ENCODE peak calls at places on chromosomes 16 and 17, in four cellular contexts. One of them, this sample, is unnamed.

GRCh38 chr17:1764274-1764673 is 2.4 kb downstream of the SERPINF1 start:
- DNase-seq in epithelial cell of esophagus: peak; percentile 90
- DNase-seq in NCI-H510A: no peak
- DNase-seq in AG10803: peak; percentile 94
- DNase-seq in this sample: peak; percentile 78

GRCh38 chr16:11312718-11313492 is 31.8 kb upstream of the PRM1 start:
- DNase-seq in NCI-H510A: no peak
- DNase-seq in epithelial cell of esophagus: peak; percentile 24
- DNase-seq in AG10803: peak; percentile 77
- DNase-seq in this sample: peak; percentile 78

GRCh38 chr16:49484454-49484853 is 110.8 kb downstream of the C16orf78 start:
- DNase-seq in epithelial cell of esophagus: no peak
- DNase-seq in NCI-H510A: peak; percentile 45
- DNase-seq in AG10803: no peak
- DNase-seq in this sample: peak; percentile 42

GRCh38 chr16:49857423-49858181 is 1.7 kb upstream of the ZNF423 start:
- DNase-seq in epithelial cell of esophagus: peak; percentile 56
- DNase-seq in AG10803: peak; percentile 33
- DNase-seq in NCI-H510A: peak; percentile 29
- DNase-seq in this sample: peak; percentile 73

GRCh38 chr16:69698404-69698803 is 28.0 kb downstream of the NQO1 start:
- DNase-seq in epithelial cell of esophagus: no peak
- DNase-seq in NCI-H510A: no peak
- DNase-seq in AG10803: no peak
- DNase-seq in this sample: no peak

GRCh38 chr17:60887607-60888028 is 210.0 kb downstream of the BCAS3 start:
- DNase-seq in NCI-H510A: no peak
- DNase-seq in AG10803: no peak
- DNase-seq in epithelial cell of esophagus: no peak
- DNase-seq in this sample: no peak

GRCh38 chr16:12862327-12862726 is 39.1 kb upstream of the SHISA9 start:
- DNase-seq in epithelial cell of esophagus: no peak
- DNase-seq in AG10803: no peak
- DNase-seq in NCI-H510A: no peak
- DNase-seq in this sample: no peak

GRCh38 chr16:19582050-19582784 is 26.7 kb downstream of the VPS35L start:
- DNase-seq in epithelial cell of esophagus: no peak
- DNase-seq in AG10803: no peak
- DNase-seq in NCI-H510A: no peak
- DNase-seq in this sample: no peak

GRCh38 chr16:58127634-58128033 is 1.5 kb downstream of the CFAP20 start:
- DNase-seq in epithelial cell of esophagus: no peak
- DNase-seq in AG10803: peak; percentile 15
- DNase-seq in NCI-H510A: no peak
- DNase-seq in this sample: peak; percentile 29

GRCh38 chr17:80984749-80985148 is 6.9 kb upstream of the CHMP6 start:
- DNase-seq in AG10803: peak; percentile 98
- DNase-seq in epithelial cell of esophagus: peak; percentile 61
- DNase-seq in NCI-H510A: no peak
- DNase-seq in this sample: peak; percentile 86

GRCh38 chr16:86626966-86627365 is 48.6 kb downstream of the FOXL1 start:
- DNase-seq in epithelial cell of esophagus: peak; percentile 35
- DNase-seq in NCI-H510A: no peak
- DNase-seq in AG10803: no peak
- DNase-seq in this sample: no peak

GRCh38 chr17:29562615-29563014 is 4.2 kb downstream of the ABHD15 start:
- DNase-seq in AG10803: no peak
- DNase-seq in epithelial cell of esophagus: no peak
- DNase-seq in NCI-H510A: no peak
- DNase-seq in this sample: no peak

GRCh38 chr16:84514874-84515835 is 10.7 kb upstream of the MEAK7 start:
- DNase-seq in NCI-H510A: peak; percentile 92
- DNase-seq in epithelial cell of esophagus: no peak
- DNase-seq in AG10803: no peak
- DNase-seq in this sample: no peak

GRCh38 chr17:82315703-82316358 is 1.6 kb downstream of the CD7 start:
- DNase-seq in AG10803: no peak
- DNase-seq in NCI-H510A: no peak
- DNase-seq in epithelial cell of esophagus: no peak
- DNase-seq in this sample: no peak

GRCh38 chr17:50834786-50835562 is 412 bp upstream of the WFIKKN2 start:
- DNase-seq in epithelial cell of esophagus: no peak
- DNase-seq in NCI-H510A: no peak
- DNase-seq in AG10803: no peak
- DNase-seq in this sample: peak; percentile 60

GRCh38 chr17:30236807-30237206 is 1.3 kb upstream of the SLC6A4 start:
- DNase-seq in NCI-H510A: no peak
- DNase-seq in epithelial cell of esophagus: peak; percentile 60
- DNase-seq in AG10803: peak; percentile 25
- DNase-seq in this sample: peak; percentile 23

GRCh38 chr17:59620518-59621259 is 994 bp downstream of the CLTC start:
- DNase-seq in epithelial cell of esophagus: peak; percentile 45
- DNase-seq in AG10803: peak; percentile 23
- DNase-seq in NCI-H510A: peak; percentile 47
- DNase-seq in this sample: peak; percentile 62

GRCh38 chr16:10575506-10576130 is 4.8 kb downstream of the EMP2 start:
- DNase-seq in epithelial cell of esophagus: no peak
- DNase-seq in AG10803: peak; percentile 53
- DNase-seq in NCI-H510A: no peak
- DNase-seq in this sample: peak; percentile 45

GRCh38 chr16:58022601-58023371 is 2.8 kb upstream of the MMP15 start:
- DNase-seq in AG10803: peak; percentile 78
- DNase-seq in epithelial cell of esophagus: peak; percentile 75
- DNase-seq in NCI-H510A: peak; percentile 56
- DNase-seq in this sample: peak; percentile 36

GRCh38 chr16:31365131-31365865 is 10.3 kb downstream of the ITGAX start:
- DNase-seq in NCI-H510A: no peak
- DNase-seq in AG10803: no peak
- DNase-seq in epithelial cell of esophagus: no peak
- DNase-seq in this sample: no peak

GRCh38 chr16:14309906-14310305 is 238.8 kb downstream of the MRTFB start:
- DNase-seq in AG10803: peak; percentile 80
- DNase-seq in epithelial cell of esophagus: peak; percentile 98
- DNase-seq in NCI-H510A: no peak
- DNase-seq in this sample: peak; percentile 77

GRCh38 chr17:80382446-80382845 is 32.5 kb upstream of the ENDOV start:
- DNase-seq in epithelial cell of esophagus: no peak
- DNase-seq in AG10803: no peak
- DNase-seq in NCI-H510A: no peak
- DNase-seq in this sample: no peak

GRCh38 chr17:1232786-1233185 is 37.5 kb upstream of the BHLHA9 start:
- DNase-seq in NCI-H510A: no peak
- DNase-seq in AG10803: peak; percentile 73
- DNase-seq in epithelial cell of esophagus: no peak
- DNase-seq in this sample: peak; percentile 51

GRCh38 chr16:57380671-57381462 is 8.6 kb downstream of the CX3CL1 start:
- DNase-seq in AG10803: no peak
- DNase-seq in NCI-H510A: no peak
- DNase-seq in epithelial cell of esophagus: peak; percentile 40
- DNase-seq in this sample: no peak

GRCh38 chr17:31007695-31008373 is 37.0 kb downstream of the RNF135 start:
- DNase-seq in AG10803: no peak
- DNase-seq in NCI-H510A: no peak
- DNase-seq in epithelial cell of esophagus: no peak
- DNase-seq in this sample: no peak

GRCh38 chr17:66373944-66374817 is 71.8 kb downstream of the PRKCA start:
- DNase-seq in NCI-H510A: peak; percentile 41
- DNase-seq in AG10803: no peak
- DNase-seq in epithelial cell of esophagus: no peak
- DNase-seq in this sample: no peak

GRCh38 chr17:50893183-50893993 is 27.2 kb upstream of the TOB1 start:
- DNase-seq in epithelial cell of esophagus: peak; percentile 72
- DNase-seq in NCI-H510A: no peak
- DNase-seq in AG10803: peak; percentile 31
- DNase-seq in this sample: no peak

GRCh38 chr16:68731569-68732067 is 5.5 kb upstream of the CDH1 start:
- DNase-seq in AG10803: no peak
- DNase-seq in NCI-H510A: no peak
- DNase-seq in epithelial cell of esophagus: no peak
- DNase-seq in this sample: no peak

GRCh38 chr16:11582157-11582814 is 4.4 kb downstream of the LITAF start:
- DNase-seq in epithelial cell of esophagus: no peak
- DNase-seq in AG10803: no peak
- DNase-seq in NCI-H510A: no peak
- DNase-seq in this sample: no peak

GRCh38 chr17:42844271-42844670 is at the start of gene AOC2:
- DNase-seq in NCI-H510A: no peak
- DNase-seq in AG10803: peak; percentile 44
- DNase-seq in epithelial cell of esophagus: no peak
- DNase-seq in this sample: no peak

GRCh38 chr16:87406495-87407088 is 14.5 kb downstream of the MAP1LC3B start:
- DNase-seq in AG10803: no peak
- DNase-seq in NCI-H510A: no peak
- DNase-seq in epithelial cell of esophagus: no peak
- DNase-seq in this sample: no peak

GRCh38 chr17:69551212-69552010 is 136.9 kb downstream of the MAP2K6 start:
- DNase-seq in NCI-H510A: no peak
- DNase-seq in epithelial cell of esophagus: peak; percentile 81
- DNase-seq in AG10803: peak; percentile 24
- DNase-seq in this sample: no peak

GRCh38 chr17:35241520-35241919 is 1.4 kb upstream of the SLFN5 start:
- DNase-seq in AG10803: no peak
- DNase-seq in epithelial cell of esophagus: no peak
- DNase-seq in NCI-H510A: no peak
- DNase-seq in this sample: no peak

GRCh38 chr17:41331606-41332005 is 16.1 kb upstream of the KRTAP17-1 start:
- DNase-seq in AG10803: no peak
- DNase-seq in epithelial cell of esophagus: no peak
- DNase-seq in NCI-H510A: no peak
- DNase-seq in this sample: no peak

GRCh38 chr16:1037023-1037933 is 35.3 kb upstream of the SSTR5 start:
- DNase-seq in NCI-H510A: no peak
- DNase-seq in epithelial cell of esophagus: peak; percentile 53
- DNase-seq in AG10803: peak; percentile 26
- DNase-seq in this sample: peak; percentile 62